ENCODE peak calls at places on chromosomes 3 and 15, in eight cellular contexts. G is CD8-positive, alpha-beta memory T cell; A is PC-9; E is tibial artery; Z is spleen; X is lower lobe of right lung; H is psoas muscle; P is fibroblast of lung. N is an unnamed sample.
A peak's percentile ranks its signal among the peaks of the same experiment; 100 is the strongest.

GRCh38 chr3:134291300-134292254 is 40.9 kb upstream of the RYK start:
- DNase-seq in G (no peak), A (peak; percentile 49), E (peak; percentile 87), Z (no peak), X (peak; percentile 72), H (peak; percentile 90), P (peak; percentile 93), N (no peak)

GRCh38 chr15:54109014-54109413 is 130.8 kb downstream of the UNC13C start:
- DNase-seq in G (no peak), A (no peak), E (no peak), Z (no peak), X (no peak), H (no peak), P (no peak), N (no peak)

GRCh38 chr3:151135548-151136337 is 50.3 kb downstream of the MED12L start:
- DNase-seq in G (peak; percentile 51), A (peak; percentile 30), E (no peak), Z (no peak), X (peak; percentile 72), H (no peak), P (no peak), N (no peak)

GRCh38 chr3:175222356-175222755 is 363.2 kb downstream of the NAALADL2 start:
- DNase-seq in G (no peak), A (no peak), E (no peak), Z (no peak), X (no peak), H (no peak), P (no peak), N (no peak)

GRCh38 chr15:78830514-78831228 is 19.4 kb upstream of the ADAMTS7 start:
- DNase-seq in G (no peak), A (no peak), E (no peak), Z (no peak), X (peak; percentile 41), H (no peak), P (no peak), N (no peak)

GRCh38 chr3:194130807-194131589 is 5.0 kb upstream of the HES1 start:
- DNase-seq in G (peak; percentile 29), A (peak; percentile 82), E (peak; percentile 74), Z (no peak), X (no peak), H (no peak), P (no peak), N (no peak)

GRCh38 chr3:134388292-134388691 is 14.0 kb upstream of the AMOTL2 start:
- DNase-seq in G (no peak), A (no peak), E (no peak), Z (no peak), X (no peak), H (no peak), P (no peak), N (no peak)

GRCh38 chr15:40743921-40744809 is 10.9 kb downstream of the RMDN3 start:
- DNase-seq in G (peak; percentile 77), A (no peak), E (no peak), Z (peak; percentile 75), X (no peak), H (no peak), P (peak; percentile 82), N (no peak)

GRCh38 chr15:37880009-37880834 is 54.2 kb upstream of the TMCO5A start:
- DNase-seq in G (no peak), A (peak; percentile 22), E (no peak), Z (no peak), X (no peak), H (no peak), P (peak; percentile 85), N (no peak)

GRCh38 chr3:152376351-152377183 is 107.8 kb downstream of the MBNL1 start:
- DNase-seq in G (no peak), A (no peak), E (peak; percentile 71), Z (peak; percentile 74), X (peak; percentile 46), H (no peak), P (peak; percentile 80), N (no peak)

GRCh38 chr15:66692808-66693596 is 9.0 kb upstream of the SMAD6 start:
- DNase-seq in G (no peak), A (no peak), E (no peak), Z (no peak), X (no peak), H (no peak), P (no peak), N (no peak)

GRCh38 chr3:94114667-94115066 is 51.8 kb downstream of the NSUN3 start:
- DNase-seq in G (no peak), A (no peak), E (no peak), Z (no peak), X (no peak), H (no peak), P (no peak), N (no peak)

GRCh38 chr15:88377509-88377908 is 89.7 kb downstream of the MRPL46 start:
- DNase-seq in G (no peak), A (no peak), E (no peak), Z (no peak), X (no peak), H (no peak), P (no peak), N (no peak)

GRCh38 chr3:135145581-135145980 is 350.5 kb downstream of the EPHB1 start:
- DNase-seq in G (no peak), A (no peak), E (no peak), Z (no peak), X (no peak), H (no peak), P (no peak), N (no peak)

GRCh38 chr15:68483165-68483564 is 51.2 kb upstream of the ITGA11 start:
- DNase-seq in G (no peak), A (no peak), E (no peak), Z (no peak), X (no peak), H (no peak), P (no peak), N (no peak)

GRCh38 chr3:111874177-111874820 is 15.2 kb downstream of the PHLDB2 start:
- DNase-seq in G (no peak), A (peak; percentile 41), E (no peak), Z (no peak), X (no peak), H (no peak), P (peak; percentile 40), N (no peak)

GRCh38 chr3:43773273-43774104 is 82.8 kb downstream of the ABHD5 start:
- DNase-seq in G (peak; percentile 7), A (peak; percentile 64), E (peak; percentile 82), Z (peak; percentile 80), X (peak; percentile 64), H (peak; percentile 61), P (no peak), N (no peak)

GRCh38 chr15:90058308-90058707 is 44.0 kb downstream of the IDH2 start:
- DNase-seq in G (no peak), A (no peak), E (no peak), Z (no peak), X (no peak), H (no peak), P (no peak), N (no peak)

GRCh38 chr3:168620854-168621253 is 525.1 kb upstream of the GOLIM4 start:
- DNase-seq in G (no peak), A (peak; percentile 18), E (no peak), Z (no peak), X (no peak), H (no peak), P (peak; percentile 40), N (no peak)

GRCh38 chr3:187912007-187912406 is 166.7 kb upstream of the BCL6 start:
- DNase-seq in G (no peak), A (no peak), E (no peak), Z (no peak), X (no peak), H (no peak), P (no peak), N (no peak)

GRCh38 chr3:187909871-187910270 is 164.6 kb upstream of the BCL6 start:
- DNase-seq in G (no peak), A (no peak), E (no peak), Z (no peak), X (no peak), H (no peak), P (no peak), N (no peak)

GRCh38 chr3:187914231-187914630 is 169.0 kb upstream of the BCL6 start:
- DNase-seq in G (no peak), A (peak; percentile 77), E (no peak), Z (no peak), X (no peak), H (no peak), P (no peak), N (no peak)

GRCh38 chr3:187916072-187916471 is 170.8 kb upstream of the BCL6 start:
- DNase-seq in G (no peak), A (no peak), E (no peak), Z (no peak), X (no peak), H (no peak), P (no peak), N (no peak)

GRCh38 chr3:187913617-187914033 is 168.4 kb upstream of the BCL6 start:
- DNase-seq in G (no peak), A (peak; percentile 64), E (no peak), Z (no peak), X (no peak), H (no peak), P (peak; percentile 77), N (no peak)
- H3K4me1 ChIP-seq in G (peaks cover 9% of the 10 kb centered on the region), A (peaks cover 84% of the 10 kb centered on the region), E (no peaks in the 10 kb centered on the region), Z (peaks cover 11% of the 10 kb centered on the region), X (no peaks in the 10 kb centered on the region), H (peaks cover 55% of the 10 kb centered on the region), P (peaks cover 8% of the 10 kb centered on the region), N (no peaks in the 10 kb centered on the region)

GRCh38 chr3:6915898-6916297 is 55.0 kb downstream of the GRM7 start:
- DNase-seq in G (no peak), A (no peak), E (no peak), Z (no peak), X (no peak), H (no peak), P (no peak), N (no peak)
- H3K9me3 ChIP-seq in G (no peaks in the 10 kb centered on the region), A (no peaks in the 10 kb centered on the region), E (no peaks in the 10 kb centered on the region), Z (no peaks in the 10 kb centered on the region), X (no peaks in the 10 kb centered on the region), H (no peaks in the 10 kb centered on the region), P (no peaks in the 10 kb centered on the region), N (no peaks in the 10 kb centered on the region)

GRCh38 chr15:50764331-50765201 is 940 bp downstream of the SPPL2A start:
- DNase-seq in G (peak; percentile 1), A (no peak), E (no peak), Z (no peak), X (no peak), H (no peak), P (peak; percentile 41), N (no peak)
- H3K4me1 ChIP-seq in G (peaks cover 12% of the 10 kb centered on the region), A (peaks cover 7% of the 10 kb centered on the region), E (peaks cover 47% of the 10 kb centered on the region), Z (peaks cover 40% of the 10 kb centered on the region), X (peaks cover 26% of the 10 kb centered on the region), H (peaks cover 32% of the 10 kb centered on the region), P (peaks cover 4% of the 10 kb centered on the region), N (peaks cover 27% of the 10 kb centered on the region)

GRCh38 chr15:25251700-25252390 is 187.0 kb downstream of the UBE3A start:
- DNase-seq in G (no peak), A (no peak), E (peak; percentile 55), Z (peak; percentile 64), X (peak; percentile 25), H (peak; percentile 42), P (no peak), N (no peak)
- H3K9me3 ChIP-seq in G (no peaks in the 10 kb centered on the region), A (no peaks in the 10 kb centered on the region), E (peaks cover 66% of the 10 kb centered on the region), Z (peaks cover 37% of the 10 kb centered on the region), X (peaks cover 27% of the 10 kb centered on the region), H (peaks cover 12% of the 10 kb centered on the region), P (no peaks in the 10 kb centered on the region), N (peaks cover 14% of the 10 kb centered on the region)